ENCODE peak calls at places on chromosome 16, in four cellular contexts. E is NCI-H2107, O is NCI-H2081, T is iPS DF 19.7. A is an unnamed sample.

GRCh38 chr16:49639739-49640388 is 216.0 kb downstream of the ZNF423 start:
- DNase-seq in O (no peak), E (no peak), T (no peak), A (peak)

GRCh38 chr16:87563022-87563421 is 39.3 kb upstream of the JPH3 start:
- DNase-seq in O (no peak), E (no peak), T (no peak), A (no peak)

GRCh38 chr16:67471758-67472384 is 9.1 kb downstream of the ATP6V0D1 start:
- DNase-seq in E (no peak), O (no peak), T (no peak), A (no peak)

GRCh38 chr16:89843409-89844350 is 15.4 kb downstream of the SPIRE2 start:
- DNase-seq in T (no peak), E (no peak), O (no peak), A (no peak)

GRCh38 chr16:79920685-79921084 is 320.1 kb upstream of the MAF start:
- DNase-seq in O (no peak), T (no peak), E (no peak), A (no peak)

GRCh38 chr16:11507991-11508390 is 78.7 kb downstream of the LITAF start:
- DNase-seq in O (no peak), T (no peak), E (no peak), A (no peak)

GRCh38 chr16:53043986-53044571 is 8.6 kb downstream of the CHD9NB start:
- DNase-seq in E (no peak), T (peak), O (no peak), A (peak)

GRCh38 chr16:20897897-20898296 is 2.3 kb downstream of the DCUN1D3 start:
- DNase-seq in E (no peak), O (no peak), T (no peak), A (no peak)

GRCh38 chr16:89721644-89722391 is 481 bp downstream of the ZNF276 start:
- DNase-seq in O (peak), E (no peak), T (no peak), A (no peak)

GRCh38 chr16:12090162-12090552 is 113.6 kb downstream of the SNX29 start:
- DNase-seq in E (no peak), O (no peak), T (no peak), A (no peak)

GRCh38 chr16:46582313-46582712 is 38.9 kb downstream of the SHCBP1 start:
- DNase-seq in E (no peak), T (no peak), O (no peak), A (no peak)

GRCh38 chr16:6903671-6904070 is 429.0 kb upstream of the RBFOX1 start:
- DNase-seq in O (no peak), T (no peak), E (no peak), A (no peak)

GRCh38 chr16:57186630-57187507 is 740 bp downstream of the RSPRY1 start:
- DNase-seq in E (no peak), T (no peak), O (peak), A (peak)

GRCh38 chr16:57266531-57267268 is 17.8 kb downstream of the PLLP start:
- DNase-seq in O (no peak), E (no peak), T (no peak), A (no peak)

GRCh38 chr16:57994778-57995177 is 5.7 kb downstream of the ZNF319 start:
- DNase-seq in E (no peak), O (peak), T (no peak), A (no peak)